ENCODE peak calls at places on chromosomes 7 and 10, in seven cellular contexts. Y is uterus, U is H1, V is heart left ventricle, I is transverse colon, X is suprapubic skin, B is endothelial cell of umbilical vein. J is an unnamed sample.

GRCh38 chr10:73859441-73860049 is 14.8 kb downstream of the CAMK2G start:
- DNase-seq in Y (no peak), U (no peak), V (no peak), I (peak; percentile 34), X (no peak), B (no peak), J (no peak)

GRCh38 chr7:92884218-92884617 is 47.8 kb upstream of the CDK6 start:
- DNase-seq in Y (no peak), U (no peak), V (no peak), I (no peak), X (no peak), B (no peak), J (no peak)

GRCh38 chr7:37235813-37236212 is 212.9 kb downstream of the ELMO1 start:
- DNase-seq in Y (no peak), U (no peak), V (no peak), I (no peak), X (no peak), B (no peak), J (no peak)

GRCh38 chr7:40570218-40570617 is 435.4 kb downstream of the SUGCT start:
- DNase-seq in Y (no peak), U (peak; percentile 31), V (no peak), I (no peak), X (no peak), B (no peak), J (no peak)

GRCh38 chr7:36227223-36227622 is 74.2 kb downstream of the EEPD1 start:
- DNase-seq in Y (peak; percentile 59), U (no peak), V (no peak), I (peak; percentile 54), X (peak; percentile 82), B (no peak), J (no peak)

GRCh38 chr7:105776068-105776790 is 100.2 kb downstream of the ATXN7L1 start:
- DNase-seq in Y (peak; percentile 65), U (peak; percentile 96), V (no peak), I (peak; percentile 39), X (no peak), B (peak; percentile 47), J (peak; percentile 19)

GRCh38 chr10:60901561-60902235 is 42.3 kb downstream of the RHOBTB1 start:
- DNase-seq in Y (no peak), U (no peak), V (peak; percentile 81), I (no peak), X (no peak), B (peak; percentile 59), J (peak; percentile 40)

GRCh38 chr10:8473205-8473604 is 418.7 kb downstream of the GATA3 start:
- DNase-seq in Y (no peak), U (no peak), V (no peak), I (no peak), X (no peak), B (peak; percentile 49), J (no peak)

GRCh38 chr7:143303733-143304132 is 12.2 kb upstream of the CLCN1 start:
- DNase-seq in Y (no peak), U (no peak), V (no peak), I (no peak), X (no peak), B (no peak), J (no peak)

GRCh38 chr7:56086761-56087160 is 6.0 kb downstream of the PHKG1 start:
- DNase-seq in Y (no peak), U (no peak), V (no peak), I (no peak), X (no peak), B (no peak), J (no peak)

GRCh38 chr7:37448057-37448636 is 517 bp downstream of the ELMO1 start:
- DNase-seq in Y (no peak), U (no peak), V (peak; percentile 79), I (peak; percentile 17), X (peak; percentile 68), B (no peak), J (no peak)

GRCh38 chr10:130498042-130498441 is 361.9 kb downstream of the GLRX3 start:
- DNase-seq in Y (no peak), U (no peak), V (peak; percentile 33), I (no peak), X (no peak), B (no peak), J (no peak)

GRCh38 chr10:90865400-90865799 is 6.4 kb upstream of the RPP30 start:
- DNase-seq in Y (no peak), U (no peak), V (no peak), I (no peak), X (no peak), B (peak; percentile 43), J (no peak)

GRCh38 chr7:44740040-44740439 is 8.6 kb upstream of the ZMIZ2 start:
- DNase-seq in Y (no peak), U (no peak), V (no peak), I (no peak), X (no peak), B (no peak), J (no peak)

GRCh38 chr10:112815238-112816032 is 134.6 kb upstream of the TCF7L2 start:
- DNase-seq in Y (no peak), U (no peak), V (no peak), I (no peak), X (no peak), B (peak; percentile 56), J (no peak)

GRCh38 chr7:31495653-31496052 is 18.2 kb upstream of the ITPRID1 start:
- DNase-seq in Y (no peak), U (no peak), V (no peak), I (no peak), X (no peak), B (no peak), J (no peak)

GRCh38 chr7:99525713-99526440 is 21.4 kb downstream of the ZKSCAN5 start:
- DNase-seq in Y (no peak), U (no peak), V (no peak), I (peak; percentile 17), X (no peak), B (no peak), J (no peak)

GRCh38 chr10:132030898-132031463 is 34.8 kb upstream of the JAKMIP3 start:
- DNase-seq in Y (no peak), U (no peak), V (no peak), I (no peak), X (no peak), B (no peak), J (peak; percentile 34)

GRCh38 chr7:129824291-129825004 is 128.3 kb downstream of the UBE2H start:
- DNase-seq in Y (no peak), U (no peak), V (no peak), I (no peak), X (no peak), B (no peak), J (no peak)

GRCh38 chr10:125161570-125162139 is 1.3 kb upstream of the CTBP2 start:
- DNase-seq in Y (no peak), U (no peak), V (no peak), I (no peak), X (no peak), B (no peak), J (peak; percentile 49)

DNA sequence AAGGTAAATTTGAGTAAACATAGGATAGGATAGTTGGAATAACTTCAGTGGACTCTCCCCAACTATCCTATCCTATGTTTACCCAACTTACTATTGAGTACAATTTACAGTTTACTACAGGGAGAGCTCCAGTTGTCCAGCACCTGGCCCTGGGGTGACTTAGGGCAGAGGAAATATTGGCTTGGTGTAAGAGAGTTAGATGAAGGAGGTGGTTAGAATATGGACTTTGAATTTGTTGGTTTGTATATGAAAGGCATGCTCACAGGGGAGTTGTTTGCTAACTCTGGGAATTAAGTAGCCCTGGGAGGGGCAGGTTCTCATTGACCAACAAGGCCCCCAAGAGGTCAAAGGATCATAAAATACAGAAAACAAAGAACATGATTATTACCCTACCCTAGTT is 497.7 kb downstream of the ARL4A start:
- DNase-seq in Y (no peak), U (no peak), V (no peak), I (no peak), X (no peak), B (no peak), J (no peak)
- TF ChIP-seq CTCF in Y (no peak), U (no peak), V (no peak), I (no peak), X (no peak), B (no peak), J (no peak)

GRCh38 chr7:77907281-77907680 is 108.7 kb downstream of the PHTF2 start:
- DNase-seq in Y (no peak), U (no peak), V (no peak), I (no peak), X (no peak), B (no peak), J (no peak)
- H3K27ac ChIP-seq in Y (no peak overlapping the region), U (no peak overlapping the region), V (no peak overlapping the region), I (no peak overlapping the region), X (no peak overlapping the region), B (no peak overlapping the region), J (no peak overlapping the region)

GRCh38 chr10:69415951-69416350 is 767 bp downstream of the TACR2 start:
- DNase-seq in Y (no peak), U (no peak), V (no peak), I (no peak), X (no peak), B (no peak), J (no peak)

GRCh38 chr10:69417542-69417941 is 824 bp upstream of the TACR2 start:
- DNase-seq in Y (no peak), U (no peak), V (no peak), I (no peak), X (no peak), B (no peak), J (no peak)

GRCh38 chr10:69418052-69418752 is 1.5 kb upstream of the TACR2 start:
- DNase-seq in Y (no peak), U (no peak), V (no peak), I (peak; percentile 48), X (no peak), B (no peak), J (no peak)

GRCh38 chr10:69415049-69415448 is 1.7 kb downstream of the TACR2 start:
- DNase-seq in Y (no peak), U (no peak), V (no peak), I (no peak), X (no peak), B (no peak), J (no peak)

GRCh38 chr10:69416695-69417094 is at the start of gene TACR2:
- DNase-seq in Y (peak; percentile 67), U (no peak), V (no peak), I (peak; percentile 48), X (no peak), B (no peak), J (no peak)
- TF ChIP-seq POLR2A in Y (no peak), U (no peak), V (no peak), I (no peak), X (no peak), B (no peak), J (no peak)

DNA sequence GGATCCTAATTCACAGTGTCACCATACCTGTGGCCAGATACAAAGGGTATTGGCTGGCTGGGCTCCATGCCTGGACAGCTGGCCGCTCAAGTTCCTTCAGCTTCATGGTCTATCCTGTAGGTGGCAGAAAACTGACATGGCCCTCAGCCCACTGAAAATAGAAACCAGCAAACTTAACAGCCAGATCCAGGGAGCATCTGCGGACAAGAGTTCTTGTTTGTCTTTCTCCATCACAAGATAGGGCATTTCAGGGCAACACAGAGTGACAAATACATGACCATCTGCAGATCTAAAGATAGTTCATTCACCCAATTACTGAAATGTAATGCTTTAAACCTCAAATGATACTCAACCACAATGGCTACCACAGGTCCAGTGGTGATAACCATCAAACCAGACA is 2.8 kb downstream of the SEC31B start:
- DNase-seq in Y (no peak), U (no peak), V (no peak), I (no peak), X (no peak), B (no peak), J (no peak)
- TF ChIP-seq CTCF in Y (no peak), U (peak; percentile 45), V (no peak), I (no peak), X (no peak), B (no peak), J (no peak)

GRCh38 chr7:75842836-75843446 is 29.3 kb upstream of the CCL24 start:
- DNase-seq in Y (no peak), U (no peak), V (no peak), I (no peak), X (no peak), B (peak; percentile 91), J (no peak)
- H3K27ac ChIP-seq in Y (no peak overlapping the region), U (no peak overlapping the region), V (peak overlapping the region; percentile 40), I (peak overlapping the region; percentile 45), X (peak overlapping the region; percentile 23), B (peak overlapping the region; percentile 67), J (no peak overlapping the region)